ENCODE peak calls at places on chromosomes 2 and 18, in nine cellular contexts. One of them, this sample, is unnamed.

GRCh38 chr2:185738679-185739472 is at the start of gene FSIP2:
- DNase-seq in transverse colon: peak; percentile 73
- DNase-seq in sigmoid colon: peak; percentile 67
- DNase-seq in ovary: peak; percentile 19
- DNase-seq in tibial nerve: peak; percentile 23
- DNase-seq in A549: no peak
- DNase-seq in K562: peak; percentile 54
- DNase-seq in stomach: peak; percentile 70
- DNase-seq in SK-N-SH: no peak
- DNase-seq in this sample: no peak

GRCh38 chr2:185417111-185417510 is 321.5 kb upstream of the FSIP2 start:
- DNase-seq in ovary: no peak
- DNase-seq in K562: no peak
- DNase-seq in stomach: no peak
- DNase-seq in tibial nerve: no peak
- DNase-seq in sigmoid colon: no peak
- DNase-seq in transverse colon: no peak
- DNase-seq in A549: no peak
- DNase-seq in SK-N-SH: no peak
- DNase-seq in this sample: no peak

GRCh38 chr2:47503481-47504070 is 100.6 kb downstream of the MSH2 start:
- DNase-seq in sigmoid colon: no peak
- DNase-seq in stomach: no peak
- DNase-seq in K562: no peak
- DNase-seq in A549: no peak
- DNase-seq in tibial nerve: no peak
- DNase-seq in ovary: no peak
- DNase-seq in transverse colon: no peak
- DNase-seq in SK-N-SH: no peak
- DNase-seq in this sample: no peak

GRCh38 chr2:230335864-230336506 is 9.0 kb downstream of the SP140L start:
- DNase-seq in transverse colon: no peak
- DNase-seq in sigmoid colon: no peak
- DNase-seq in A549: no peak
- DNase-seq in ovary: no peak
- DNase-seq in K562: no peak
- DNase-seq in tibial nerve: no peak
- DNase-seq in SK-N-SH: no peak
- DNase-seq in stomach: no peak
- DNase-seq in this sample: no peak

GRCh38 chr2:46657042-46657504 is 177.7 kb downstream of the TMEM247 start:
- DNase-seq in SK-N-SH: peak; percentile 52
- DNase-seq in sigmoid colon: peak; percentile 93
- DNase-seq in tibial nerve: peak; percentile 32
- DNase-seq in stomach: no peak
- DNase-seq in A549: peak; percentile 62
- DNase-seq in K562: peak; percentile 38
- DNase-seq in ovary: peak; percentile 76
- DNase-seq in transverse colon: peak; percentile 28
- DNase-seq in this sample: peak; percentile 92

GRCh38 chr18:75507636-75508035 is 80.1 kb upstream of the SMIM21 start:
- DNase-seq in stomach: no peak
- DNase-seq in SK-N-SH: no peak
- DNase-seq in K562: no peak
- DNase-seq in A549: no peak
- DNase-seq in sigmoid colon: no peak
- DNase-seq in tibial nerve: no peak
- DNase-seq in ovary: no peak
- DNase-seq in transverse colon: no peak
- DNase-seq in this sample: no peak

GRCh38 chr2:62229082-62229620 is 33.2 kb downstream of the B3GNT2 start:
- DNase-seq in SK-N-SH: no peak
- DNase-seq in A549: no peak
- DNase-seq in stomach: no peak
- DNase-seq in transverse colon: no peak
- DNase-seq in ovary: no peak
- DNase-seq in sigmoid colon: no peak
- DNase-seq in K562: no peak
- DNase-seq in tibial nerve: no peak
- DNase-seq in this sample: no peak

GRCh38 chr18:14941256-14941655 is 193.3 kb downstream of the ANKRD30B start:
- DNase-seq in A549: no peak
- DNase-seq in ovary: no peak
- DNase-seq in transverse colon: peak; percentile 88
- DNase-seq in sigmoid colon: no peak
- DNase-seq in stomach: no peak
- DNase-seq in K562: no peak
- DNase-seq in SK-N-SH: no peak
- DNase-seq in tibial nerve: no peak
- DNase-seq in this sample: no peak

GRCh38 chr2:113185643-113186315 is 12.0 kb downstream of the PSD4 start:
- DNase-seq in SK-N-SH: no peak
- DNase-seq in tibial nerve: no peak
- DNase-seq in A549: no peak
- DNase-seq in K562: no peak
- DNase-seq in sigmoid colon: no peak
- DNase-seq in ovary: no peak
- DNase-seq in stomach: peak; percentile 89
- DNase-seq in transverse colon: no peak
- DNase-seq in this sample: no peak

DNA sequence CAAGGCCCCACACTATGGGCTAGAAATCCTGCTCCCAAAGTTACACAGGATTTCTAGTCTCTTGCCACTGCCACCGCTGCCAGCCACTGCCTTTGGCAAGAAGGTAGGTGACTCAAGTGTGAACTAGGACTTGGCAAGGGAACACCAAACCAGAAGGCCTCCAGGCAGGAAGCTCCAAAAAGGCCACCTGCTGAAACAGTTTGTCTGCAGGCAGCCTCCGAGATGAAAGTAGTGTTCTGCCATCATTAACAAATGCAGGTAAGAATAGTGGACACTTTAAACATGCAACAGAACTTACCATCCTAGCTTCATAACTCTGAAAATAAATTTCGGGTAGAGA is 3.9 kb downstream of the ANKRD44 start:
- DNase-seq in K562: no peak
- DNase-seq in ovary: no peak
- DNase-seq in sigmoid colon: peak; percentile 72
- DNase-seq in transverse colon: peak; percentile 26
- DNase-seq in tibial nerve: no peak
- DNase-seq in A549: no peak
- DNase-seq in SK-N-SH: no peak
- DNase-seq in stomach: peak; percentile 73
- DNase-seq in this sample: peak; percentile 93
- TF ChIP-seq EP300 in K562: no peak
- TF ChIP-seq EP300 in ovary: no peak
- TF ChIP-seq EP300 in sigmoid colon: no peak
- TF ChIP-seq EP300 in transverse colon: no peak
- TF ChIP-seq EP300 in tibial nerve: no peak
- TF ChIP-seq EP300 in A549: no peak
- TF ChIP-seq EP300 in SK-N-SH: no peak
- TF ChIP-seq EP300 in stomach: no peak
- TF ChIP-seq EP300 in this sample: no peak

GRCh38 chr2:28681216-28681981 is 70.2 kb upstream of the PPP1CB start:
- DNase-seq in ovary: no peak
- DNase-seq in stomach: no peak
- DNase-seq in transverse colon: no peak
- DNase-seq in sigmoid colon: no peak
- DNase-seq in tibial nerve: no peak
- DNase-seq in SK-N-SH: no peak
- DNase-seq in A549: no peak
- DNase-seq in K562: no peak
- DNase-seq in this sample: no peak

GRCh38 chr2:28687181-28687580 is 64.4 kb upstream of the PPP1CB start:
- DNase-seq in K562: no peak
- DNase-seq in stomach: no peak
- DNase-seq in sigmoid colon: no peak
- DNase-seq in tibial nerve: no peak
- DNase-seq in SK-N-SH: no peak
- DNase-seq in ovary: no peak
- DNase-seq in transverse colon: no peak
- DNase-seq in A549: no peak
- DNase-seq in this sample: no peak

GRCh38 chr2:28684142-28684858 is 67.3 kb upstream of the PPP1CB start:
- DNase-seq in transverse colon: no peak
- DNase-seq in A549: no peak
- DNase-seq in SK-N-SH: no peak
- DNase-seq in sigmoid colon: no peak
- DNase-seq in tibial nerve: no peak
- DNase-seq in stomach: no peak
- DNase-seq in ovary: no peak
- DNase-seq in K562: peak; percentile 74
- DNase-seq in this sample: no peak

GRCh38 chr2:28680657-28681056 is 71.0 kb upstream of the PPP1CB start:
- DNase-seq in A549: no peak
- DNase-seq in SK-N-SH: no peak
- DNase-seq in tibial nerve: no peak
- DNase-seq in stomach: no peak
- DNase-seq in ovary: no peak
- DNase-seq in sigmoid colon: no peak
- DNase-seq in transverse colon: no peak
- DNase-seq in K562: no peak
- DNase-seq in this sample: no peak

DNA sequence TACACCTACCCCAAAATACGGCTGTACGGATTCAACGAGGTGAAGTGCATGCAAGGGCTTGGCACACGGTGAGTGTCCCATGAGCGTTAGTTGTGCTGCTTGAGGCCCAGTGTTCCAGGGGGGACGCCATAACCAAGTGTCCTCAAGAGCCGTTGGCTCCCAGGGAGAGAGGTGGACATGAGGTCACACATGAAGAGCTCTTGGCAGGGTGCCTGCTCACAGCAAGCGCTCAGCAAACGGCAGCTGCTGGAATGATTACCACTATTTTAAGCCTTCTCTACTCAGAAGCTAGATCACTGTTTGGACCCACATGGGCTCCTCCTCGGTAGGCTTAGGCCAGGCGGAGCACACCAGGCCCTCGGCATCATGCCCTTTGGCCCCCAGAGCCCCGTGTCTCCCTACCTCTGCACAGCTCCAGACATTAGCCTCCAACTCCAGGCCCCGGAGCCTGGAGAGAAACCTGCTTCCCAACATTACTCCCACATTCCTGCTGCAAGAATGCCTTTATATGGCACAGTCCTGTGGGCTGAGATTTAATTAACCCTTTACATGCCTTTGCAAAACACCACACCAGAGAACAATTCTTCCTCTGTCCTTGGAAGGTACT is 68.4 kb upstream of the PPP1CB start:
- DNase-seq in A549: peak; percentile 27
- DNase-seq in K562: peak; percentile 64
- DNase-seq in SK-N-SH: no peak
- DNase-seq in transverse colon: peak; percentile 72
- DNase-seq in tibial nerve: peak; percentile 42
- DNase-seq in ovary: peak; percentile 79
- DNase-seq in sigmoid colon: peak; percentile 96
- DNase-seq in stomach: peak; percentile 83
- DNase-seq in this sample: no peak
- TF ChIP-seq EP300 in A549: no peak
- TF ChIP-seq EP300 in K562: peak; percentile 66
- TF ChIP-seq EP300 in SK-N-SH: no peak
- TF ChIP-seq EP300 in transverse colon: no peak
- TF ChIP-seq EP300 in tibial nerve: no peak
- TF ChIP-seq EP300 in ovary: no peak
- TF ChIP-seq EP300 in sigmoid colon: peak; percentile 12
- TF ChIP-seq EP300 in stomach: peak; percentile 7
- TF ChIP-seq EP300 in this sample: no peak

DNA sequence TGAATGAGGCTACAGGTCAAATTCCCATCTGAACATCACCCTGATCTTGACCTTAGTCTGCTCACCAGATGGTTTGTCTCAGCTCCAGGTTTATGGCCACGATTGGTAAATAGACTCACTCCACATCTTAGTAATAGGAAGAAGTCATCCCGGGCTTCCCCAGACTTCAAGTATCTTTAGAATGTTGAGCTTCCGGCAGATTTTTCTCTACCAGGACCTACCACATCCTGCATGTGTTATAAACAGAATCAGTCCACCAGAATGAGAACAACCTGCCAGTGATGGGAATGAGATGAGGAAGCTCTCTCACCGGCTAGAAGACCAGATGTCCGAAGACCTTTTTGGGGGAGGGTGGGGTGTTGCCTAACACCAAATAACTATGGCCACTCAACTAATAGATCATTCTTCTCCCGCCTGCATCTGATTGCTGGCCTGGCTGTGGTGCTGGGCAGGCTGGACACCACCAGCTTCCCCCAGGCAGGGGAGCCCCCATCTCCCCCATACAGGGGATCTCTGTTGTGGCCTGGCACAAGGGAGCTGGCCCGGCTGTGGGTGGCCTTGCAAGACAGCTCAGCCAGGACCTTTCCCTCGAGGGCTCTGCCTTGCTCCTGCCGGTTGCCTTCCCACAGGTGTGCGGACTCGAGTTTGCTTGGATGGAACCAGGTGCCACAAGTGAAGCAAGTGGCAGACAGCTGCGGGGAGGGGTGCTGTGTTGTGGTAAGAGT is 88.5 kb downstream of the SH3RF3 start:
- DNase-seq in sigmoid colon: no peak
- DNase-seq in K562: no peak
- DNase-seq in stomach: no peak
- DNase-seq in ovary: no peak
- DNase-seq in A549: no peak
- DNase-seq in SK-N-SH: no peak
- DNase-seq in tibial nerve: no peak
- DNase-seq in transverse colon: peak; percentile 28
- DNase-seq in this sample: no peak
- TF ChIP-seq EP300 in sigmoid colon: no peak
- TF ChIP-seq EP300 in K562: no peak
- TF ChIP-seq EP300 in stomach: no peak
- TF ChIP-seq EP300 in ovary: no peak
- TF ChIP-seq EP300 in A549: no peak
- TF ChIP-seq EP300 in SK-N-SH: no peak
- TF ChIP-seq EP300 in tibial nerve: no peak
- TF ChIP-seq EP300 in transverse colon: no peak
- TF ChIP-seq EP300 in this sample: no peak

DNA sequence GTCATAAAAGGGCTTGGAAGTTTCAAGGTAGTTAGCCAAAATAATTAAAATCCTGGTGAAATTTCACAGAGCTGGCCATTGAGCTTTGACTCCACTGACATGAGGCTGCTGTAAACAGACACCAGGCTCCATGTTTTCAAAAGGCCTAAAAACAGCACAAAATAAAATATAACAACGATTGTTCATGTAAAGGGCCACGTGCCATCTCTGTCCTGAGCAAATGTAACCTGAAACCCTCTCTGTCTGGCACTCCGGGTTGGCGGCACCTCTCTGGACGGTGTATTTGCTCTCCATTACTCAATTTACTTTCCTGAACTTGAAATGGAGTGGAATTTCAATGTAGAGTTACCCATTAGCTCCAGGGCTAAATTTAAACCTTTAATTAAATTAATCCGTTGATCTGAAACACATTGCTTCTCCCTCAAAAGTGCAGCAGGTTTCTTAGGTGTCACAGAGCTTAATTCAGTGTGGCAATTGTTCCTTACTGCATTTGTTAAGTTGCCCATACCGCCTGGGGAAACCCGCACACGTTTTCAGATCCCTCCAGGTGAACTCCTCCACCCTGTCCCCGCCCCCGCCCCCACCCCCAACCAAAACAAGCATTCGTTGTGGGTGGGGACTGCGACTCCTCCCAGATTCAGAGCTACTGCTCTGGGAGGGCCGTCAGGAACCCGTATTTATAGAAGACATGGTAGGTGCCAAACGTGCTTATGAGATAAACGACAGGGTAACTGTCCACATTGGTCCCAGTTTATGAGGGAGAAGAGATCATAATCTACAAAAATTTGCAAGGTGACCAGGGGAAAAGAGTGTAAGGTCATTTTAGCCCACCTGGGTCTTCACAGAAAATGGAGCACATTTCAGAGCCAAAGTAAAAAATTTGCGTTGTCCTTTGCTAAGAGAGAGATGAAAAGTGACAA is 1.2 kb upstream of the CABLES1 start:
- DNase-seq in SK-N-SH: peak; percentile 48
- DNase-seq in tibial nerve: no peak
- DNase-seq in sigmoid colon: no peak
- DNase-seq in transverse colon: peak; percentile 69
- DNase-seq in A549: peak; percentile 70
- DNase-seq in stomach: peak; percentile 75
- DNase-seq in ovary: no peak
- DNase-seq in K562: peak; percentile 66
- DNase-seq in this sample: no peak
- TF ChIP-seq EP300 in SK-N-SH: no peak
- TF ChIP-seq EP300 in tibial nerve: no peak
- TF ChIP-seq EP300 in sigmoid colon: no peak
- TF ChIP-seq EP300 in transverse colon: no peak
- TF ChIP-seq EP300 in A549: no peak
- TF ChIP-seq EP300 in stomach: no peak
- TF ChIP-seq EP300 in ovary: no peak
- TF ChIP-seq EP300 in K562: no peak
- TF ChIP-seq EP300 in this sample: no peak